ENCODE peak calls at places on chromosomes 7 and 10, in nine cellular contexts. One of them, this sample, is unnamed.

GRCh38 chr7:37385787-37386186 is 62.9 kb downstream of the ELMO1 start:
- DNase-seq in astrocyte of the hippocampus: peak
- DNase-seq in transverse colon: no peak
- DNase-seq in BE2C: no peak
- DNase-seq in dorsolateral prefrontal cortex: no peak
- DNase-seq in prostate gland: no peak
- DNase-seq in AG08395: no peak
- DNase-seq in central memory CD4-positive, alpha-beta T cell: no peak
- DNase-seq in hippocampal formation: no peak
- DNase-seq in this sample: no peak

GRCh38 chr10:132185601-132186487 is 904 bp upstream of the DPYSL4 start:
- DNase-seq in prostate gland: peak
- DNase-seq in BE2C: no peak
- DNase-seq in AG08395: peak
- DNase-seq in astrocyte of the hippocampus: peak
- DNase-seq in central memory CD4-positive, alpha-beta T cell: peak
- DNase-seq in hippocampal formation: no peak
- DNase-seq in dorsolateral prefrontal cortex: no peak
- DNase-seq in transverse colon: peak
- DNase-seq in this sample: no peak

GRCh38 chr10:5565205-5565545 is 40.4 kb downstream of the CALML3 start:
- DNase-seq in AG08395: no peak
- DNase-seq in BE2C: no peak
- DNase-seq in central memory CD4-positive, alpha-beta T cell: no peak
- DNase-seq in astrocyte of the hippocampus: no peak
- DNase-seq in prostate gland: no peak
- DNase-seq in transverse colon: peak
- DNase-seq in dorsolateral prefrontal cortex: no peak
- DNase-seq in hippocampal formation: no peak
- DNase-seq in this sample: no peak

GRCh38 chr10:49594594-49594993 is 15.5 kb upstream of the SLC18A3 start:
- DNase-seq in central memory CD4-positive, alpha-beta T cell: no peak
- DNase-seq in AG08395: peak
- DNase-seq in astrocyte of the hippocampus: peak
- DNase-seq in prostate gland: no peak
- DNase-seq in transverse colon: peak
- DNase-seq in hippocampal formation: peak
- DNase-seq in dorsolateral prefrontal cortex: peak
- DNase-seq in BE2C: peak
- DNase-seq in this sample: peak

GRCh38 chr7:124171068-124171467 is 138.2 kb upstream of the TMEM229A start:
- DNase-seq in AG08395: peak
- DNase-seq in central memory CD4-positive, alpha-beta T cell: no peak
- DNase-seq in prostate gland: no peak
- DNase-seq in astrocyte of the hippocampus: peak
- DNase-seq in hippocampal formation: peak
- DNase-seq in dorsolateral prefrontal cortex: peak
- DNase-seq in transverse colon: no peak
- DNase-seq in BE2C: peak
- DNase-seq in this sample: peak

GRCh38 chr10:131700032-131700431 is 200.8 kb upstream of the PPP2R2D start:
- DNase-seq in BE2C: no peak
- DNase-seq in prostate gland: no peak
- DNase-seq in AG08395: no peak
- DNase-seq in transverse colon: no peak
- DNase-seq in astrocyte of the hippocampus: no peak
- DNase-seq in central memory CD4-positive, alpha-beta T cell: no peak
- DNase-seq in dorsolateral prefrontal cortex: no peak
- DNase-seq in hippocampal formation: no peak
- DNase-seq in this sample: no peak

GRCh38 chr10:28715246-28715645 is 37.9 kb downstream of the BAMBI start:
- DNase-seq in hippocampal formation: no peak
- DNase-seq in prostate gland: no peak
- DNase-seq in central memory CD4-positive, alpha-beta T cell: no peak
- DNase-seq in AG08395: no peak
- DNase-seq in astrocyte of the hippocampus: no peak
- DNase-seq in transverse colon: no peak
- DNase-seq in BE2C: no peak
- DNase-seq in dorsolateral prefrontal cortex: no peak
- DNase-seq in this sample: no peak

GRCh38 chr7:116630932-116631449 is 41.0 kb upstream of the MET start:
- DNase-seq in transverse colon: peak
- DNase-seq in BE2C: no peak
- DNase-seq in dorsolateral prefrontal cortex: no peak
- DNase-seq in astrocyte of the hippocampus: peak
- DNase-seq in hippocampal formation: no peak
- DNase-seq in central memory CD4-positive, alpha-beta T cell: no peak
- DNase-seq in prostate gland: no peak
- DNase-seq in AG08395: peak
- DNase-seq in this sample: peak

GRCh38 chr7:26188291-26188999 is 12.1 kb downstream of the HNRNPA2B1 start:
- DNase-seq in AG08395: no peak
- DNase-seq in dorsolateral prefrontal cortex: no peak
- DNase-seq in central memory CD4-positive, alpha-beta T cell: no peak
- DNase-seq in astrocyte of the hippocampus: no peak
- DNase-seq in BE2C: no peak
- DNase-seq in transverse colon: no peak
- DNase-seq in prostate gland: no peak
- DNase-seq in hippocampal formation: no peak
- DNase-seq in this sample: peak

GRCh38 chr7:22675917-22676343 is 51.1 kb upstream of the IL6 start:
- DNase-seq in hippocampal formation: no peak
- DNase-seq in transverse colon: peak
- DNase-seq in AG08395: no peak
- DNase-seq in astrocyte of the hippocampus: no peak
- DNase-seq in BE2C: no peak
- DNase-seq in central memory CD4-positive, alpha-beta T cell: peak
- DNase-seq in prostate gland: no peak
- DNase-seq in dorsolateral prefrontal cortex: no peak
- DNase-seq in this sample: no peak

GRCh38 chr7:46764100-46764941 is 817.6 kb downstream of the TNS3 start:
- DNase-seq in prostate gland: peak
- DNase-seq in BE2C: peak
- DNase-seq in hippocampal formation: no peak
- DNase-seq in dorsolateral prefrontal cortex: no peak
- DNase-seq in AG08395: peak
- DNase-seq in transverse colon: no peak
- DNase-seq in astrocyte of the hippocampus: peak
- DNase-seq in central memory CD4-positive, alpha-beta T cell: no peak
- DNase-seq in this sample: no peak

GRCh38 chr7:27585781-27586447 is 76.8 kb downstream of the HIBADH start:
- DNase-seq in transverse colon: no peak
- DNase-seq in prostate gland: no peak
- DNase-seq in astrocyte of the hippocampus: no peak
- DNase-seq in hippocampal formation: no peak
- DNase-seq in BE2C: no peak
- DNase-seq in dorsolateral prefrontal cortex: no peak
- DNase-seq in AG08395: no peak
- DNase-seq in central memory CD4-positive, alpha-beta T cell: no peak
- DNase-seq in this sample: no peak

GRCh38 chr7:26526288-26526587 is 234.6 kb downstream of the SNX10 start:
- DNase-seq in astrocyte of the hippocampus: no peak
- DNase-seq in prostate gland: no peak
- DNase-seq in central memory CD4-positive, alpha-beta T cell: no peak
- DNase-seq in dorsolateral prefrontal cortex: no peak
- DNase-seq in AG08395: no peak
- DNase-seq in BE2C: no peak
- DNase-seq in hippocampal formation: no peak
- DNase-seq in transverse colon: no peak
- DNase-seq in this sample: no peak

GRCh38 chr7:92528958-92529264 is 316 bp downstream of the RBM48 start:
- DNase-seq in astrocyte of the hippocampus: no peak
- DNase-seq in transverse colon: no peak
- DNase-seq in AG08395: no peak
- DNase-seq in prostate gland: no peak
- DNase-seq in BE2C: no peak
- DNase-seq in dorsolateral prefrontal cortex: no peak
- DNase-seq in hippocampal formation: no peak
- DNase-seq in central memory CD4-positive, alpha-beta T cell: no peak
- DNase-seq in this sample: no peak

GRCh38 chr10:50610364-50610763 is 13.4 kb downstream of the SGMS1 start:
- DNase-seq in astrocyte of the hippocampus: peak
- DNase-seq in BE2C: no peak
- DNase-seq in transverse colon: no peak
- DNase-seq in AG08395: no peak
- DNase-seq in central memory CD4-positive, alpha-beta T cell: no peak
- DNase-seq in hippocampal formation: no peak
- DNase-seq in prostate gland: no peak
- DNase-seq in dorsolateral prefrontal cortex: no peak
- DNase-seq in this sample: no peak

GRCh38 chr10:8254350-8254749 is 199.9 kb downstream of the GATA3 start:
- DNase-seq in dorsolateral prefrontal cortex: no peak
- DNase-seq in prostate gland: no peak
- DNase-seq in hippocampal formation: no peak
- DNase-seq in astrocyte of the hippocampus: no peak
- DNase-seq in AG08395: no peak
- DNase-seq in central memory CD4-positive, alpha-beta T cell: no peak
- DNase-seq in BE2C: no peak
- DNase-seq in transverse colon: no peak
- DNase-seq in this sample: no peak

GRCh38 chr7:95427123-95427522 is 7.7 kb downstream of the PON2 start:
- DNase-seq in transverse colon: no peak
- DNase-seq in dorsolateral prefrontal cortex: peak
- DNase-seq in central memory CD4-positive, alpha-beta T cell: no peak
- DNase-seq in hippocampal formation: no peak
- DNase-seq in AG08395: no peak
- DNase-seq in astrocyte of the hippocampus: no peak
- DNase-seq in BE2C: no peak
- DNase-seq in prostate gland: no peak
- DNase-seq in this sample: no peak

GRCh38 chr7:46189255-46189790 is 268.3 kb upstream of the IGFBP3 start:
- DNase-seq in transverse colon: no peak
- DNase-seq in AG08395: peak
- DNase-seq in dorsolateral prefrontal cortex: no peak
- DNase-seq in hippocampal formation: no peak
- DNase-seq in BE2C: no peak
- DNase-seq in central memory CD4-positive, alpha-beta T cell: no peak
- DNase-seq in astrocyte of the hippocampus: no peak
- DNase-seq in prostate gland: no peak
- DNase-seq in this sample: no peak

GRCh38 chr10:89295597-89295996 is 6.2 kb upstream of the IFIT2 start:
- DNase-seq in central memory CD4-positive, alpha-beta T cell: no peak
- DNase-seq in prostate gland: no peak
- DNase-seq in hippocampal formation: no peak
- DNase-seq in BE2C: no peak
- DNase-seq in transverse colon: no peak
- DNase-seq in AG08395: peak
- DNase-seq in dorsolateral prefrontal cortex: no peak
- DNase-seq in astrocyte of the hippocampus: peak
- DNase-seq in this sample: peak

GRCh38 chr7:111992601-111993000 is 213.6 kb downstream of the DOCK4 start:
- DNase-seq in central memory CD4-positive, alpha-beta T cell: no peak
- DNase-seq in prostate gland: no peak
- DNase-seq in AG08395: peak
- DNase-seq in BE2C: no peak
- DNase-seq in hippocampal formation: no peak
- DNase-seq in astrocyte of the hippocampus: peak
- DNase-seq in transverse colon: no peak
- DNase-seq in dorsolateral prefrontal cortex: no peak
- DNase-seq in this sample: no peak

GRCh38 chr7:24982917-24983316 is 2.9 kb upstream of the OSBPL3 start:
- DNase-seq in AG08395: no peak
- DNase-seq in hippocampal formation: no peak
- DNase-seq in transverse colon: no peak
- DNase-seq in astrocyte of the hippocampus: no peak
- DNase-seq in central memory CD4-positive, alpha-beta T cell: no peak
- DNase-seq in BE2C: peak
- DNase-seq in dorsolateral prefrontal cortex: no peak
- DNase-seq in prostate gland: no peak
- DNase-seq in this sample: no peak

GRCh38 chr10:116708386-116708785 is 34.0 kb downstream of the HSPA12A start:
- DNase-seq in central memory CD4-positive, alpha-beta T cell: no peak
- DNase-seq in AG08395: peak
- DNase-seq in hippocampal formation: no peak
- DNase-seq in astrocyte of the hippocampus: peak
- DNase-seq in transverse colon: no peak
- DNase-seq in BE2C: no peak
- DNase-seq in prostate gland: no peak
- DNase-seq in dorsolateral prefrontal cortex: peak
- DNase-seq in this sample: no peak

GRCh38 chr7:29457141-29457561 is 106.5 kb upstream of the PRR15 start:
- DNase-seq in transverse colon: no peak
- DNase-seq in central memory CD4-positive, alpha-beta T cell: no peak
- DNase-seq in BE2C: no peak
- DNase-seq in dorsolateral prefrontal cortex: no peak
- DNase-seq in AG08395: no peak
- DNase-seq in hippocampal formation: no peak
- DNase-seq in prostate gland: no peak
- DNase-seq in astrocyte of the hippocampus: no peak
- DNase-seq in this sample: peak

GRCh38 chr7:140533394-140533872 is 54.1 kb upstream of the MKRN1 start:
- DNase-seq in astrocyte of the hippocampus: no peak
- DNase-seq in dorsolateral prefrontal cortex: no peak
- DNase-seq in central memory CD4-positive, alpha-beta T cell: no peak
- DNase-seq in AG08395: no peak
- DNase-seq in transverse colon: no peak
- DNase-seq in hippocampal formation: no peak
- DNase-seq in prostate gland: no peak
- DNase-seq in BE2C: no peak
- DNase-seq in this sample: no peak

GRCh38 chr7:35623381-35623780 is 71.6 kb downstream of the HERPUD2 start:
- DNase-seq in transverse colon: no peak
- DNase-seq in prostate gland: no peak
- DNase-seq in BE2C: no peak
- DNase-seq in hippocampal formation: no peak
- DNase-seq in astrocyte of the hippocampus: no peak
- DNase-seq in dorsolateral prefrontal cortex: no peak
- DNase-seq in central memory CD4-positive, alpha-beta T cell: no peak
- DNase-seq in AG08395: no peak
- DNase-seq in this sample: no peak

This sample was measured in trophoblast cell.